ENCODE peak calls at places on chromosomes 2 and 18, in seven cellular contexts. U is A549, G is endodermal cell, R is keratinocyte, W is SJSA1, K is caudate nucleus, N is foreskin keratinocyte. V is an unnamed sample.
A peak's percentile ranks its signal among the peaks of the same experiment; 100 is the strongest.

GRCh38 chr2:20356042-20356441 is 5.4 kb upstream of the PUM2 start:
- DNase-seq in G (no peak), N (peak; percentile 90), K (no peak), W (no peak), U (no peak), R (peak; percentile 92), V (peak; percentile 96)

GRCh38 chr2:74374509-74375205 is 5.5 kb downstream of the DCTN1 start:
- DNase-seq in K (peak; percentile 91), R (no peak), W (no peak), G (peak; percentile 94), N (no peak), U (no peak), V (no peak)

GRCh38 chr2:171711351-171711750 is 24.1 kb downstream of the DYNC1I2 start:
- DNase-seq in K (no peak), U (no peak), R (no peak), N (no peak), G (no peak), W (no peak), V (no peak)

GRCh38 chr2:99153921-99154604 is 679 bp downstream of the TSGA10 start:
- DNase-seq in N (no peak), R (no peak), W (no peak), U (no peak), G (peak; percentile 47), K (no peak), V (no peak)

GRCh38 chr2:137987011-137987410 is 22.7 kb downstream of the HNMT start:
- DNase-seq in U (no peak), K (no peak), N (no peak), W (no peak), R (no peak), G (no peak), V (no peak)

GRCh38 chr2:96092896-96093295 is 23.5 kb downstream of the ADRA2B start:
- DNase-seq in U (no peak), R (no peak), W (peak; percentile 22), K (no peak), N (no peak), G (no peak), V (no peak)

GRCh38 chr2:95047629-95048510 is 22.4 kb downstream of the MAL start:
- DNase-seq in G (no peak), U (no peak), W (no peak), N (no peak), R (no peak), K (no peak), V (no peak)

GRCh38 chr2:171134624-171135230 is 26.0 kb downstream of the TLK1 start:
- DNase-seq in G (no peak), W (no peak), N (no peak), K (no peak), R (no peak), U (no peak), V (no peak)

GRCh38 chr2:13091463-13091862 is 374.7 kb downstream of the TRIB2 start:
- DNase-seq in W (no peak), N (no peak), G (no peak), U (no peak), R (no peak), K (no peak), V (no peak)

GRCh38 chr2:200306969-200307811 is 697 bp downstream of the SPATS2L start:
- DNase-seq in N (no peak), K (no peak), U (peak; percentile 18), W (peak; percentile 43), R (no peak), G (peak; percentile 66), V (no peak)

GRCh38 chr2:54394392-54394791 is 61.7 kb upstream of the SPTBN1 start:
- DNase-seq in N (no peak), R (no peak), U (no peak), W (no peak), G (no peak), K (no peak), V (no peak)

GRCh38 chr2:208546107-208546506 is 139.5 kb downstream of the PTH2R start:
- DNase-seq in G (no peak), W (no peak), R (no peak), U (no peak), K (no peak), N (no peak), V (no peak)

GRCh38 chr2:170597705-170598420 is 117.3 kb upstream of the SP5 start:
- DNase-seq in N (no peak), U (no peak), G (no peak), R (no peak), K (no peak), W (no peak), V (no peak)

GRCh38 chr18:76578571-76579300 is 83.7 kb upstream of the ZNF516 start:
- DNase-seq in R (no peak), W (no peak), N (no peak), G (peak; percentile 55), K (no peak), U (no peak), V (no peak)

GRCh38 chr18:13612111-13612997 is 114.0 kb downstream of the FAM210A start:
- DNase-seq in N (no peak), G (peak; percentile 47), W (no peak), R (no peak), K (peak; percentile 81), U (no peak), V (no peak)

GRCh38 chr2:144703852-144704324 is 184.0 kb upstream of the ZEB2 start:
- DNase-seq in R (peak; percentile 40), U (peak; percentile 19), N (peak; percentile 64), G (no peak), W (no peak), K (no peak), V (peak; percentile 60)

DNA sequence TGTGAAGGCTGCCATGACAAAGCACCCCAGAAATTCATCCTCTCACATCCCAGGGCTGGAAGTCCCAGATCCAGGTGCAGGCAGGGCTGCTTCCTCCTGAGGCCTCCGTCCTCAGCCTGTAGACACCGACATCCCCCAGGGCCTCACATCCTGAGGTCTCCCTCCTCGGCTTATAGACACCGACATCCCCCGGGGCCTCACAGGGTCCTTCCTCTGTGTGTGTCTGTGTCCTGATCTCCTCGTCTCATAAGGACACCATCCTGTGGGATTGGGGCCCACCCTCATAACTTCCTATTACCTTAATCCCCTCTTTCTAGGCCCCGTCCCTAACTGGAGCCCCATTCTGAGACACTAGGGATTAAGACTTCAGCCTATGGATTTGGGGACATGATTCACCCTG is 92.0 kb upstream of the SNTG2 start:
- DNase-seq in U (no peak), G (no peak), N (no peak), K (no peak), W (no peak), R (no peak), V (no peak)
- H3K27ac ChIP-seq in U (no peak overlapping the region), G (no peak overlapping the region), N (no peak overlapping the region), K (no peak overlapping the region), W (no peak overlapping the region), R (no peak overlapping the region), V (no peak overlapping the region)

GRCh38 chr2:212900715-212901114 is 250.7 kb downstream of the IKZF2 start:
- DNase-seq in R (no peak), K (no peak), G (no peak), W (no peak), N (no peak), U (no peak), V (no peak)

GRCh38 chr2:212893216-212893615 is 258.2 kb downstream of the IKZF2 start:
- DNase-seq in K (no peak), W (no peak), R (no peak), N (no peak), U (no peak), G (no peak), V (no peak)

GRCh38 chr2:212898011-212898410 is 253.4 kb downstream of the IKZF2 start:
- DNase-seq in G (no peak), K (no peak), W (no peak), N (no peak), U (no peak), R (no peak), V (no peak)

GRCh38 chr2:212894026-212894425 is 257.4 kb downstream of the IKZF2 start:
- DNase-seq in W (no peak), G (no peak), U (no peak), K (no peak), R (no peak), N (no peak), V (no peak)

DNA sequence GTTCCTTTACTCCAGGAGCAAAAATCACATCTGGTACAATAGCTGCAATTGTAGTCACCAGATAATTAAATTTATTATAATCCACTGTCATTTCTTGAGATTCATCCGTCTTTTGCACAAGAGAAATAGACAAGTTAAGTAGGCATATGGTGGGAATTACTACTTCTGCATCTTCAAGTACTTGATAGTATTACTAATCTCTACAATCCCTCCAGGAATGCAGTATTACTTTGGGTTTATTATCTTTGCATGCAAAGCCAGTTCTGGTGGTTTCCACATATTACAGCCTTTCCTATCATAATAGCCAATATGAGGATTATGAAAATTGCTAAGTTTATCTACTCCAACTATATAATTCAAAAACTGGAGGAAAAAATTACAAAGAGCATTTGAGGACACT is 254.1 kb downstream of the IKZF2 start:
- DNase-seq in R (no peak), N (no peak), G (no peak), W (no peak), U (no peak), K (no peak), V (no peak)
- H3K27ac ChIP-seq in R (no peak overlapping the region), N (no peak overlapping the region), G (no peak overlapping the region), W (no peak overlapping the region), U (no peak overlapping the region), K (no peak overlapping the region), V (no peak overlapping the region)

GRCh38 chr2:159290289-159290907 is 3.9 kb upstream of the WDSUB1 start:
- DNase-seq in N (peak; percentile 59), W (no peak), R (peak; percentile 32), K (no peak), G (no peak), U (peak; percentile 38), V (peak; percentile 33)
- H3K27ac ChIP-seq in N (no peak overlapping the region), W (peak overlapping the region; percentile 16), R (peak overlapping the region; percentile 29), K (no peak overlapping the region), G (no peak overlapping the region), U (peak overlapping the region; percentile 80), V (peak overlapping the region; percentile 65)

GRCh38 chr2:238777369-238778067 is 70.4 kb upstream of the TWIST2 start:
- DNase-seq in W (no peak), N (no peak), U (no peak), R (no peak), G (no peak), K (no peak), V (no peak)
- H3K27ac ChIP-seq in W (no peak overlapping the region), N (no peak overlapping the region), U (no peak overlapping the region), R (no peak overlapping the region), G (no peak overlapping the region), K (no peak overlapping the region), V (no peak overlapping the region)

DNA sequence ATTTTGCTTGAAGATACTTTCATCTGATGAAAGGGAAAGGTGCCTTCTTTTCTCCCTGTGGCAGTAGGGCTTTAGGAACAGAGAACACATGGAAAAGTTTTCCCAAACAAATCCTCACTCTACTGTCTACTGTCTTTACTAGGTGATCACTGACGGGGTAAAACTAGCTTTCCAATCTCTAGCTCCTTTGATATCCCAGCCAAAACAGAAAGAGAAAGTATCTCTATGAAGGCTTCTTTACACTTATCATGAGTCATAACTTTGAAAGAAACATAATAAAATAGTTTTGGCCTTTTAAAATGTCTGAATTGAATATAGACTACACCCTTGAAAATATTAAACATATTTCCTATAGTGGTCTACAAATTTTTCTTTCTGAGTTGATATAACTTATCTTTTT is 214.5 kb downstream of the DSEL start:
- DNase-seq in R (no peak), N (peak; percentile 15), U (no peak), K (no peak), G (no peak), W (no peak), V (no peak)
- H3K27ac ChIP-seq in R (no peak overlapping the region), N (no peak overlapping the region), U (no peak overlapping the region), K (no peak overlapping the region), G (no peak overlapping the region), W (peak overlapping the region; percentile 53), V (peak overlapping the region; percentile 25)

V was measured in epithelial cell of prostate.